ENCODE peak calls at places on chromosome 15, in seven cellular contexts. Q is cardiac fibroblast, A is nephron progenitor cell, S is sigmoid colon, I is tibial artery, F is AG04450, Z is brain microvascular endothelial cell. H is an unnamed sample.

GRCh38 chr15:100922192-100923040 is 3.3 kb downstream of the LRRK1 start:
- DNase-seq in S (no peak), I (no peak), F (no peak), A (no peak), Z (no peak), Q (no peak), H (no peak)

GRCh38 chr15:98715890-98716443 is 67.6 kb downstream of the IGF1R start:
- DNase-seq in A (no peak), S (no peak), I (no peak), Q (no peak), F (no peak), Z (no peak), H (no peak)

GRCh38 chr15:52294881-52295420 is 653 bp downstream of the MYO5C start:
- DNase-seq in I (no peak), F (no peak), S (no peak), Q (no peak), Z (no peak), A (peak), H (no peak)

GRCh38 chr15:64048766-64049165 is 2.5 kb upstream of the DAPK2 start:
- DNase-seq in A (no peak), Z (no peak), S (no peak), I (no peak), F (no peak), Q (no peak), H (no peak)

GRCh38 chr15:98948456-98948855 is 59.1 kb downstream of the PGPEP1L start:
- DNase-seq in A (no peak), S (no peak), Q (no peak), I (no peak), Z (no peak), F (no peak), H (no peak)

GRCh38 chr15:67838789-67839332 is 984 bp downstream of the RNU6-1 start:
- DNase-seq in S (peak), Q (peak), A (peak), F (no peak), I (peak), Z (no peak), H (no peak)

GRCh38 chr15:25989327-25989726 is 126.2 kb upstream of the ATP10A start:
- DNase-seq in Z (no peak), A (no peak), F (no peak), Q (no peak), S (no peak), I (no peak), H (no peak)

GRCh38 chr15:41982133-41982930 is 10.0 kb upstream of the EHD4 start:
- DNase-seq in F (no peak), Z (peak), A (no peak), S (peak), Q (no peak), I (peak), H (no peak)

GRCh38 chr15:49101536-49101935 is 53.9 kb downstream of the COPS2 start:
- DNase-seq in Z (peak), F (peak), I (no peak), A (no peak), Q (peak), S (no peak), H (no peak)

GRCh38 chr15:67149068-67149841 is 83.9 kb downstream of the SMAD3 start:
- DNase-seq in A (no peak), I (no peak), Z (no peak), F (no peak), Q (no peak), S (peak), H (no peak)

GRCh38 chr15:64749167-64749566 is 26.2 kb downstream of the RBPMS2 start:
- DNase-seq in F (peak), S (peak), I (no peak), Z (peak), A (no peak), Q (peak), H (no peak)

GRCh38 chr15:42037650-42038049 is 16.8 kb upstream of the PLA2G4E start:
- DNase-seq in S (no peak), Q (no peak), A (no peak), I (no peak), F (no peak), Z (no peak), H (no peak)

GRCh38 chr15:65829150-65829764 is 37.2 kb upstream of the DENND4A start:
- DNase-seq in Z (no peak), F (no peak), Q (peak), I (no peak), A (no peak), S (no peak), H (no peak)

GRCh38 chr15:53811530-53811929 is 52.1 kb upstream of the WDR72 start:
- DNase-seq in Z (no peak), S (no peak), A (no peak), Q (peak), F (no peak), I (no peak), H (no peak)

GRCh38 chr15:51739056-51739455 is 1.6 kb upstream of the LYSMD2 start:
- DNase-seq in F (no peak), S (no peak), Q (no peak), A (no peak), I (no peak), Z (no peak), H (no peak)

GRCh38 chr15:82952156-82953081 is at the start of gene HOMER2:
- DNase-seq in A (peak), S (no peak), Q (no peak), F (no peak), I (no peak), Z (no peak), H (no peak)

GRCh38 chr15:64163662-64164362 is 990 bp upstream of the PPIB start:
- DNase-seq in S (no peak), Q (no peak), A (no peak), Z (no peak), F (no peak), I (peak), H (no peak)

GRCh38 chr15:37099321-37100108 is 834 bp downstream of the MEIS2 start:
- DNase-seq in Z (no peak), A (peak), F (no peak), S (peak), Q (peak), I (no peak), H (no peak)

GRCh38 chr15:60121845-60122244 is 117.7 kb downstream of the FOXB1 start:
- DNase-seq in Z (no peak), Q (no peak), F (no peak), I (no peak), S (no peak), A (no peak), H (no peak)

GRCh38 chr15:92451225-92451825 is 57.6 kb downstream of the ST8SIA2 start:
- DNase-seq in A (no peak), Q (no peak), S (no peak), F (peak), I (no peak), Z (peak), H (no peak)

GRCh38 chr15:68564173-68564572 is 14.6 kb upstream of the CORO2B start:
- DNase-seq in I (peak), F (no peak), A (no peak), Z (no peak), Q (no peak), S (no peak), H (no peak)

GRCh38 chr15:56491110-56491722 is 26.3 kb upstream of the MNS1 start:
- DNase-seq in A (peak), I (peak), S (peak), F (peak), Z (peak), Q (peak), H (no peak)

GRCh38 chr15:26888761-26889160 is 21.9 kb downstream of the GABRA5 start:
- DNase-seq in A (no peak), F (no peak), I (no peak), Q (no peak), S (no peak), Z (no peak), H (no peak)

GRCh38 chr15:64571857-64572291 is 111.5 kb downstream of the ZNF609 start:
- DNase-seq in A (no peak), I (no peak), F (no peak), S (no peak), Z (no peak), Q (no peak), H (no peak)

GRCh38 chr15:27899583-27900295 is 199.4 kb downstream of the OCA2 start:
- DNase-seq in Q (no peak), F (no peak), Z (no peak), A (no peak), I (no peak), S (no peak), H (no peak)

GRCh38 chr15:100667405-100668320 is 65.3 kb downstream of the ASB7 start:
- DNase-seq in Q (peak), Z (no peak), F (peak), S (peak), A (no peak), I (no peak), H (no peak)

GRCh38 chr15:41483519-41483918 is 10.2 kb upstream of the ITPKA start:
- DNase-seq in Q (no peak), S (no peak), A (no peak), F (no peak), I (no peak), Z (no peak), H (no peak)

GRCh38 chr15:100671858-100672543 is 69.6 kb downstream of the ASB7 start:
- DNase-seq in Q (peak), A (peak), I (no peak), Z (peak), S (no peak), F (no peak), H (no peak)

GRCh38 chr15:33234019-33234418 is 39.5 kb upstream of the FMN1 start:
- DNase-seq in S (no peak), Q (peak), I (no peak), A (no peak), F (no peak), Z (peak), H (no peak)

GRCh38 chr15:99359760-99360159 is 108.5 kb downstream of the LRRC28 start:
- DNase-seq in A (no peak), Q (no peak), S (no peak), F (no peak), Z (no peak), I (no peak), H (no peak)

GRCh38 chr15:88385078-88385700 is 82.0 kb downstream of the MRPL46 start:
- DNase-seq in A (no peak), I (no peak), F (no peak), Z (no peak), S (no peak), Q (no peak), H (peak)

GRCh38 chr15:88484781-88485246 is 17.3 kb downstream of the MRPS11 start:
- DNase-seq in S (no peak), I (no peak), Z (no peak), Q (peak), F (no peak), A (no peak), H (no peak)

GRCh38 chr15:101615986-101616848 is 36.0 kb downstream of the TM2D3 start:
- DNase-seq in Q (peak), F (no peak), A (peak), I (peak), Z (peak), S (peak), H (no peak)

GRCh38 chr15:71055461-71055860 is 59.8 kb upstream of the THSD4 start:
- DNase-seq in F (no peak), A (no peak), S (no peak), Z (no peak), I (no peak), Q (peak), H (no peak)

GRCh38 chr15:68465861-68466560 is 34.0 kb upstream of the ITGA11 start:
- DNase-seq in F (no peak), S (no peak), Q (no peak), Z (no peak), A (no peak), I (no peak), H (no peak)

GRCh38 chr15:25481208-25481862 is 42.5 kb upstream of the UBE3A start:
- DNase-seq in Z (no peak), I (no peak), F (no peak), S (no peak), Q (no peak), A (peak), H (no peak)

GRCh38 chr15:52133510-52134220 is 21.1 kb upstream of the BCL2L10 start:
- DNase-seq in Q (no peak), I (no peak), S (no peak), F (no peak), A (no peak), Z (no peak), H (no peak)

GRCh38 chr15:58458076-58458475 is 26.3 kb downstream of the LIPC start:
- DNase-seq in Z (no peak), S (no peak), Q (peak), A (no peak), I (no peak), F (no peak), H (no peak)

GRCh38 chr15:45611305-45611704 is 23.5 kb upstream of the SQOR start:
- DNase-seq in A (no peak), F (no peak), I (no peak), Q (peak), Z (no peak), S (no peak), H (no peak)

GRCh38 chr15:100934166-100934565 is 15.0 kb downstream of the LRRK1 start:
- DNase-seq in S (no peak), Q (no peak), A (no peak), I (no peak), F (no peak), Z (no peak), H (no peak)

GRCh38 chr15:44261007-44261706 is 27.4 kb upstream of the GOLM2 start:
- DNase-seq in F (no peak), I (no peak), A (no peak), Q (no peak), S (no peak), Z (no peak), H (no peak)

GRCh38 chr15:44264148-44264547 is 24.4 kb upstream of the GOLM2 start:
- DNase-seq in I (no peak), F (no peak), A (no peak), Q (no peak), S (no peak), Z (no peak), H (no peak)

GRCh38 chr15:44265757-44266156 is 22.8 kb upstream of the GOLM2 start:
- DNase-seq in I (no peak), S (no peak), F (no peak), Z (no peak), Q (no peak), A (no peak), H (no peak)
- TF ChIP-seq CTCF in I (no peak), S (no peak), F (no peak), Z (peak), Q (no peak), A (no peak), H (no peak)

DNA sequence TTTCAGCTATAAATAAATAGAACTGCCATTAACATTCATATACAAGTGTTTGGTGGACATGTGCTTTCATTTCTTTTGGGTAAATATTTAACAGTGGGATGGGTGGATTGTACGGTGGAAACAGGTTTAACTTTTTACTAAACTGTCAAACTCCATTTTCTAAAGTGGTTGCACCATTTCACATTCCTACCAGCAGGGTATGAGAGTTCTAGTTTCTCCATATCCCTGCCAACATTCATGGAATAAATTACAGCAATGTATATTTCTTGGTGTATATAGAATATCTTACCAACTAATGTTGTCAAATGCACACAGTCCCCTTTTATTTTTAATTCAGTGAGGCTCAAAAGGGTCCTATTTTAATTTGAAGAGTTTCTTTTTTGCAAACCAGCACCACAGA is 71.3 kb upstream of the CTXND1 start:
- DNase-seq in S (no peak), Z (no peak), A (no peak), Q (peak), F (no peak), I (no peak), H (no peak)
- TF ChIP-seq CTCF in S (no peak), Z (peak), A (peak), Q (peak), F (peak), I (no peak), H (no peak)

GRCh38 chr15:76903251-76903681 is 1.9 kb downstream of the SCAPER start:
- DNase-seq in I (no peak), Z (peak), F (peak), A (no peak), Q (peak), S (no peak), H (no peak)
- TF ChIP-seq CTCF in I (no peak), Z (peak), F (peak), A (no peak), Q (peak), S (no peak), H (peak)

DNA sequence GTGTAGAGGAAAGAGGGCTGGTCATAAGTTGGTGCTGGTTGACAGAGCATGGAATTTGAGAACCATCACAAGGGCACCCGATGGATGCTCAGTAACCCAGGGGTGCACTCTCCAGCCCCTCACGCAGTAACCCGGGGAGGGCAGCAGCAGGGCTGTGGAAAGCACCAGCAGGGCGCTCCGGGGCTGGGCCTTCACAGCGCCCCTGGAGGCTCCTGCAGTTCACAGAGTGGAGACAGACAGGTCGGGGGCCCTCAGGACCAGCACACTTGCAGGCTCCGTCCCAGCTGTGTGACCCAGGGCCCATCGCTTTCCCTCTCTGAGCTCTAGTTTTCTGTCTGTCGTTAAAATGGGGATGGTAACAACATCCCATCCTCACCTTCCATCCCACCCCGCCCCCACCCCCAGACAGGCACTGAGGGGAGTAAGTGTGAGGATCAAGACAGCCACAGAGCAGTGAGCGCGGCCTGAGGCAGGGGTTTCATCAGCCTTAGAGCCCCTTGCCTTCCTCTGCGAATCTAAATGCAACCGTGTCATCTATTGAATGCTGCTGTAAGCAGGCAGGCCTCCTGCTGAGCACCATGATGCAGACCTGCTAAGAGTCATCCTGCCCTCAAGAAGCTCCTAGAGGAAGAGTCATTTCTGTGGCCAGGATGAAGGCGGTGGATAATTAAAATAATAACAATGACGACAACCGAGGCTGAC is 90.2 kb upstream of the LINGO1 start:
- DNase-seq in F (no peak), I (no peak), Z (no peak), A (no peak), Q (no peak), S (no peak), H (no peak)
- TF ChIP-seq CTCF in F (no peak), I (no peak), Z (no peak), A (no peak), Q (no peak), S (no peak), H (no peak)

DNA sequence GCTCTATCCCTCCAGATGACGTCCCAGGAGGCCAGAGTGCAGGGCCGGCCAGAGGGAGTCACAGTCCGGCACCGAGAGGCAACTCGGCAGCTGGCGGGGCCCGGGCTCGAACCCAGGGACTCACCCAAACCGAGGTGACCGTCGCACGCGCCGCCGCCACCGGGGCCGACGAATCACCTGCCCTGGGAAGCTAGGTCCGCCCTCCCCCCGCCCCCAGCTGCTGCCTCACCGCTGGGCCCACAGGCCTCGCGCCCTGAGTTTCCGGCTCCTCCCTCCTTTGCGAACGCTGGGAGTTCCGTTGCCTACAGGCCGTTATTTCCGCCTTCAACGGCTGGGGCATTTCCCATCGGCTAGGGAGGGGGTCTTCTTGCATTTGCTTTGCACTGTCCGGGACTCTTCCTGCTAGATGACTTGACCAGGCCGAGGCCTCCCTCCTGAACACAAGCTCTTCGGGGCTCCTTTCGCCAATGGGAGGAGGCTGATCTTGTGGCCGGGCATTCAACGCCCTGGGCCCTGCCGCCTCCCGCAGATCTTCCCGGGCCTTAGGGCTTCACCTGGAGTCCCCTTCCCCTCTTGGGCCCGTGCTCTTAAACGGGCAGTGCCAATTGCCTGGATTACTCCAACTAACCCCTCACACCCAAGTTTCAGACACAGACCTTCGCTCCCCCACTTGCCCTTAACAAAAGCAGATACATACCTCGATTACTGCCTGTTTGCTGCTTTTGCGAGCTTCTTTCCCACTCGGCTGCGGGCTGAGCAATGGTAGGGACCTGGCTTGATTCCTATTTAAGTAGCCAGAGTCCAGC is at the start of gene SNUPN:
- DNase-seq in F (no peak), Q (peak), A (peak), I (peak), Z (peak), S (peak), H (peak)
- TF ChIP-seq CTCF in F (no peak), Q (no peak), A (no peak), I (no peak), Z (no peak), S (no peak), H (no peak)

GRCh38 chr15:90901799-90902655 is 1.1 kb upstream of the MAN2A2 start:
- DNase-seq in Z (peak), A (peak), Q (peak), S (peak), I (peak), F (no peak), H (peak)
- TF ChIP-seq CTCF in Z (peak), A (peak), Q (peak), S (peak), I (peak), F (peak), H (peak)

DNA sequence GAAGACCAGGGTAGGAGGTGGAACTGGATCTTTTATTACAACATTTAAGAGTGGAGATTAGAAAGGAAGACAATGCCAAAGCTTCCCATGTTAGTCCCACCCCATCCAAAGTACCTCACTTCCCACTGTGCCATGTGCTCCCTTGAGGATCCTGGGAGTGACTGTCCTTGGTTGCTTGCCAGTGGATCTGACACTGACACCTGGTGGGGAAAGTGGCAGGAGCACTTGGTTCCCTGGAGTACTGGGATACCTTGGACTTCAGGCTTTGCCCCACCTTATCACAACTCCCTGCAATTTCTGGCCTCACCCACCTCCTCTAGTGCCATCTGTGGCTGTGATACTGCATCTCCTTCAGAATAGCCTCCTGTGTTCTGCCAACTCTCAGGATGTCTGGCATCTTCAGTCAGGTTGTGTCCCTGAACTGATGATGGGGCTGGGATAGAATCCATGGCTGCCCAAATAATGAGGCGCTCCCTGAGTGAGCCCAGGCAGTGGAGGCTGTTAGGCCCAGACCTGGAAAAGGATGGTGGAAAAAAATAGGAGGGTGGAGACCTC is 1.3 kb downstream of the ELL3 start:
- DNase-seq in S (no peak), Q (peak), Z (peak), F (no peak), A (no peak), I (no peak), H (no peak)
- TF ChIP-seq CTCF in S (no peak), Q (peak), Z (peak), F (peak), A (peak), I (no peak), H (no peak)

H was measured in CD14-positive monocyte.